ENCODE peak calls at places on chromosome 2, in four cellular contexts. One of them, this sample, is unnamed.
A peak's percentile ranks its signal among the peaks of the same experiment; 100 is the strongest.

GRCh38 chr2:12014088-12014960 is 267.9 kb downstream of the LPIN1 start:
- DNase-seq in sigmoid colon: no peak
- DNase-seq in Calu3: no peak
- DNase-seq in omental fat pad: no peak
- DNase-seq in this sample: no peak

GRCh38 chr2:45483997-45484396 is 127.1 kb downstream of the SRBD1 start:
- DNase-seq in sigmoid colon: no peak
- DNase-seq in Calu3: peak; percentile 2
- DNase-seq in omental fat pad: no peak
- DNase-seq in this sample: no peak

GRCh38 chr2:188523901-188524300 is 232.2 kb downstream of the GULP1 start:
- DNase-seq in sigmoid colon: no peak
- DNase-seq in Calu3: no peak
- DNase-seq in omental fat pad: no peak
- DNase-seq in this sample: no peak

GRCh38 chr2:6683481-6683880 is 182.2 kb downstream of the CMPK2 start:
- DNase-seq in sigmoid colon: no peak
- DNase-seq in Calu3: no peak
- DNase-seq in omental fat pad: no peak
- DNase-seq in this sample: no peak

GRCh38 chr2:117123362-117123761 is 691.1 kb upstream of the DDX18 start:
- DNase-seq in sigmoid colon: no peak
- DNase-seq in Calu3: no peak
- DNase-seq in omental fat pad: no peak
- DNase-seq in this sample: no peak

GRCh38 chr2:190412971-190413370 is 4.8 kb downstream of the MFSD6 start:
- DNase-seq in sigmoid colon: no peak
- DNase-seq in Calu3: no peak
- DNase-seq in omental fat pad: no peak
- DNase-seq in this sample: no peak

GRCh38 chr2:39504790-39505335 is 67.8 kb upstream of the MAP4K3 start:
- DNase-seq in sigmoid colon: no peak
- DNase-seq in Calu3: no peak
- DNase-seq in omental fat pad: no peak
- DNase-seq in this sample: peak; percentile 32

GRCh38 chr2:168434164-168434563 is 21.9 kb upstream of the CERS6 start:
- DNase-seq in sigmoid colon: no peak
- DNase-seq in Calu3: peak; percentile 30
- DNase-seq in omental fat pad: peak; percentile 49
- DNase-seq in this sample: no peak

GRCh38 chr2:151269798-151270568 is 8.3 kb upstream of the RBM43 start:
- DNase-seq in sigmoid colon: no peak
- DNase-seq in Calu3: no peak
- DNase-seq in omental fat pad: no peak
- DNase-seq in this sample: peak; percentile 26

GRCh38 chr2:200320344-200320743 is 13.9 kb downstream of the SPATS2L start:
- DNase-seq in sigmoid colon: no peak
- DNase-seq in Calu3: no peak
- DNase-seq in omental fat pad: no peak
- DNase-seq in this sample: no peak

GRCh38 chr2:200320991-200321390 is 14.5 kb downstream of the SPATS2L start:
- DNase-seq in sigmoid colon: no peak
- DNase-seq in Calu3: no peak
- DNase-seq in omental fat pad: no peak
- DNase-seq in this sample: no peak

GRCh38 chr2:200317975-200318374 is 11.5 kb downstream of the SPATS2L start:
- DNase-seq in sigmoid colon: no peak
- DNase-seq in Calu3: no peak
- DNase-seq in omental fat pad: no peak
- DNase-seq in this sample: no peak

GRCh38 chr2:200319587-200320337 is 13.3 kb downstream of the SPATS2L start:
- DNase-seq in sigmoid colon: no peak
- DNase-seq in Calu3: no peak
- DNase-seq in omental fat pad: no peak
- DNase-seq in this sample: peak; percentile 44

GRCh38 chr2:200318940-200319435 is 12.5 kb downstream of the SPATS2L start:
- DNase-seq in sigmoid colon: no peak
- DNase-seq in Calu3: no peak
- DNase-seq in omental fat pad: no peak
- DNase-seq in this sample: no peak
- TF ChIP-seq CTCF in sigmoid colon: no peak
- TF ChIP-seq CTCF in Calu3: no peak
- TF ChIP-seq CTCF in omental fat pad: no peak
- TF ChIP-seq CTCF in this sample: no peak

GRCh38 chr2:161008311-161008710 is 151.9 kb upstream of the TANK start:
- DNase-seq in sigmoid colon: no peak
- DNase-seq in Calu3: no peak
- DNase-seq in omental fat pad: no peak
- DNase-seq in this sample: no peak

GRCh38 chr2:161005170-161005569 is 155.1 kb upstream of the TANK start:
- DNase-seq in sigmoid colon: no peak
- DNase-seq in Calu3: no peak
- DNase-seq in omental fat pad: no peak
- DNase-seq in this sample: no peak

DNA sequence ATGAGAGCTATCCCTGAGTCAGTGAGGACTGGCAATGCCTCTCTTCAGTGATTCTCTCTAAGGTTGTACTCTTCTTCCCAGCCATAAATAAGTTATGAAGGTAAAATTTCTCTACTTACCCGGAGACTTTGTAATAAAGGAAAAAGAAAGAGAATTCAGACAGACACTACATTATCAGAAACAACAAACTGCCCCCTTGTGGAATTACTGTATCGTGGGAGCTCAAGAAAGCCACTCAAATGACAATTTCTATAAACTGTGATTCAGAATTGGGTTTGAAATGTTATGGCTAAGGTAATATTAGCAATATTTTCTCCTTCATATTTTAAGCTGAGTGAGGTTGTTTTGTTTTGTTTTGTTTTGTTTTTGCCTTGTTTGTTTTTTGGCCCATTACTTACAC is 155.8 kb upstream of the TANK start:
- DNase-seq in sigmoid colon: no peak
- DNase-seq in Calu3: no peak
- DNase-seq in omental fat pad: no peak
- DNase-seq in this sample: peak; percentile 8
- TF ChIP-seq CTCF in sigmoid colon: no peak
- TF ChIP-seq CTCF in Calu3: peak; percentile 29
- TF ChIP-seq CTCF in omental fat pad: no peak
- TF ChIP-seq CTCF in this sample: no peak

GRCh38 chr2:66013456-66013855 is 421.5 kb upstream of the MEIS1 start:
- DNase-seq in sigmoid colon: no peak
- DNase-seq in Calu3: peak; percentile 6
- DNase-seq in omental fat pad: no peak
- DNase-seq in this sample: peak; percentile 13
- TF ChIP-seq CTCF in sigmoid colon: no peak
- TF ChIP-seq CTCF in Calu3: no peak
- TF ChIP-seq CTCF in omental fat pad: no peak
- TF ChIP-seq CTCF in this sample: peak; percentile 25

DNA sequence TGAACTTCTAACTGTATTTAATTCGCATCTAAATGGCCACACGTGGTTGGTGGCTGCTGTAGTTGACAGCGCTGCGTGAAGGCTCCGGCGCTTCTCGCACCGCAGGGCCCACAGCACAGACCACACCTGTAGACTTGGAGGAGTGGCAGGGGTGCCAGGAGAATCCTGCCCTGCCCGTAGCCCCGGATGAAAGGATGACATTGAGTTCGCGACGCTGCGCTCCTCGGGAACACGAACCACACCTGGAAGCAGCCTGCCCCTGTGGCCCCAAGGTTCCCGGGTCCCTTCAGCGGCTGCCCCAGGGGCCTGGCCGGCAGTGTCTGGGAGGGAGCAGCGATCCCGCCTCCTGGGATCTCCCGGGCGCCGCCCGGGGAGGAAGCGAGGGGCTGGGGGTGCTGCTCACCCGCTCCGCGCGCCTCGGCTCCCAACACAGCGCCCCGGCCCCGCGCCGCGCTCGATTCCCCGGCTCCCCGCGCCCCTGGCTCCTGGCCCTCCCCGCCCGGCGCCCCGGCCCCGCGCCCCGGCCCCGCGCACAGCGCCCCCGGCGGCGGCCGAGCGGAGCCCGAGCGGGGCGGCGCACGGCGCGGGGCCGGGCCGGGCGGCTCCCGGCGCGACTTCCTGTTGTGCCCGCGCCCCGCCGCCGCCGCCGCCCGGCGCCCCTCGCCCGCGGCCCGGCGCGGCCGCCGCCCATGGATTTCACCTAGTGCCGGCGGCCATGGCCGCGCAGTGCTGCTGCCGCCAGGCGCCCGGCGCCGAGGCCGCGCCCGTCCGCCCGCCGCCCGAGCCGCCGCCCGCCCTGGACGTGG is at the start of gene RNPEPL1:
- DNase-seq in sigmoid colon: peak; percentile 72
- DNase-seq in Calu3: peak; percentile 64
- DNase-seq in omental fat pad: peak; percentile 23
- DNase-seq in this sample: no peak
- TF ChIP-seq CTCF in sigmoid colon: no peak
- TF ChIP-seq CTCF in Calu3: no peak
- TF ChIP-seq CTCF in omental fat pad: no peak
- TF ChIP-seq CTCF in this sample: peak; percentile 32

DNA sequence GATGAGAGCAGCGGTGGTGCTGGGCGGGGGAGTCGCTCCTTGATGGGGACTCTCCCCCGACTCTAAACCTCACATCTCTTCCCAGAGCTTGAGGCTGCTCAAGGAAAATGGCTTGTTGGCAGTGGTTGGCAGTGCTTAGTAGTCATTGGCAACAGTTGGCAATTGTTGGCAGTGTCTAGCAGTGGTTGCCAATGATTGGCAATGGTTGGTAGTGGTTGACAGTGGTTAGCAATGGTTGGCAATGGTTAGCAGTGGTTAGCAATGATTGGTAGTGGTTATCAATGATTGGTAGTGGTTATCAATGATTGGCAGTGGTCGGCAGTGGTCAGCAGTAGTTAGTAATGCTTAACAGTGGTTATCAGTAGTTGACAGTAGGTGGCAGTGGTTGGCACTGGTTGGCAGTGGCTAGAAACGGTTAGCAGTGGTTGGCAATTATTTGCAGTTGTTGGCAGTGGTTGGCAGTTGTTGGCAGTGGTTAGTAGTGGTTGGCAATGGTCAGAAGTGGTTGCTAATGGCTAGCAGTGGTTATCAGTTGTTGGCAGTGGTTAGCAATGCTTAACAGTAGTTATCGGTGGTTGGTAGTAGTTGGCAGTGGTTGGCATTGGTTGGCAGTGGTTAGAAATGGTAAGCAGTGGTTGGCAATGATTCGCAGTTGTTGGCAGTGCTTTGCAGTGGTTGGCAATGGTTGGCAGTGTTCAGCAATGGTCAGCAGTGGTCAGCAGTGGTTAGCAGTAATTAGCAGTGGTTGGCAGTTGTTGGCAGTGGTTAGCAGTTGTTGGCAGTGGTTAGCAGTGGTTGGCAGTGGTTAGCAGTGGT is 85.4 kb upstream of the OTOS start:
- DNase-seq in sigmoid colon: peak; percentile 21
- DNase-seq in Calu3: peak; percentile 28
- DNase-seq in omental fat pad: no peak
- DNase-seq in this sample: no peak
- TF ChIP-seq CTCF in sigmoid colon: no peak
- TF ChIP-seq CTCF in Calu3: peak; percentile 34
- TF ChIP-seq CTCF in omental fat pad: no peak
- TF ChIP-seq CTCF in this sample: no peak

This sample was measured in RWPE1.